ENCODE peak calls at places on chromosomes 12 and 14, in nine cellular contexts. Y, P, W, K, Q, E, D, L and V are unnamed samples.

GRCh38 chr14:99531221-99532096 is 50.2 kb downstream of the CCNK start:
- DNase-seq in Y (no peak), P (no peak), W (peak), K (no peak), Q (no peak), E (no peak), D (peak), L (no peak), V (no peak)

GRCh38 chr14:56208520-56208919 is 90.3 kb downstream of the PELI2 start:
- DNase-seq in Y (no peak), P (no peak), W (no peak), K (no peak), Q (no peak), E (no peak), D (no peak), L (no peak), V (no peak)

GRCh38 chr12:65415826-65416225 is 137.3 kb downstream of the MSRB3 start:
- DNase-seq in Y (no peak), P (no peak), W (no peak), K (no peak), Q (no peak), E (no peak), D (peak), L (no peak), V (no peak)

GRCh38 chr12:14995583-14996425 is 23.0 kb downstream of the PDE6H start:
- DNase-seq in Y (no peak), P (no peak), W (peak), K (no peak), Q (peak), E (no peak), D (no peak), L (no peak), V (peak)

GRCh38 chr12:45730842-45731336 is 1.4 kb downstream of the ARID2 start:
- DNase-seq in Y (peak), P (peak), W (peak), K (no peak), Q (peak), E (no peak), D (peak), L (no peak), V (no peak)

GRCh38 chr12:132523576-132524331 is 33.8 kb downstream of the FBRSL1 start:
- DNase-seq in Y (peak), P (peak), W (peak), K (peak), Q (peak), E (peak), D (peak), L (peak), V (no peak)

GRCh38 chr12:45379261-45379660 is 163.4 kb downstream of the ANO6 start:
- DNase-seq in Y (no peak), P (no peak), W (peak), K (no peak), Q (no peak), E (no peak), D (peak), L (no peak), V (no peak)

GRCh38 chr12:31353730-31354708 is 28.1 kb upstream of the SINHCAF start:
- DNase-seq in Y (no peak), P (no peak), W (no peak), K (no peak), Q (no peak), E (no peak), D (no peak), L (no peak), V (no peak)

GRCh38 chr12:6942331-6942665 is 1.3 kb upstream of the RNU7-1 start:
- DNase-seq in Y (no peak), P (no peak), W (no peak), K (peak), Q (no peak), E (no peak), D (no peak), L (no peak), V (no peak)

GRCh38 chr12:99232324-99232723 is 415.2 kb upstream of the GARIN6 start:
- DNase-seq in Y (no peak), P (no peak), W (no peak), K (no peak), Q (no peak), E (no peak), D (no peak), L (no peak), V (no peak)

DNA sequence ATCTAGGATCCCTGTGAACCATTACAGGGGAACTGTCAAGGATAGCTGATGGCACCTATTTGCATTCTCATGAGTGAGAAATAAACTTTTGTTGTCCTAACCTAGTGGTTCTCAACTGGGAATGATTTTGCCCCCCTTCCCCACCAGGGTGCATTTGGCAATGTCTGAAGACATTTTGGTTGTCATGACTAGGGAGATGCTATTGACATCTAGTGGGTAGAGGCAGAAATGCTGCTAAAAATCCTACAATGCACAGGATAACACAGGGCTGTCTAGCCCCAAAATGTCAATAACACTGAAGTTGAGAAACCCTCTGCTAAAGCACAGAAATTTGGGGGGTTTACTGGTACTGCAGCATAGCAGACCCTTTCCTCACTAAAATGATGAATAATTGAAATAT is 140.9 kb upstream of the SRRM4 start:
- DNase-seq in Y (no peak), P (no peak), W (no peak), K (no peak), Q (no peak), E (no peak), D (no peak), L (no peak), V (no peak)
- TF ChIP-seq CTCF in Y (peak), P (no peak), W (no peak), K (no peak), Q (peak), E (peak), D (no peak), L (no peak), V (no peak)

GRCh38 chr12:17778242-17778641 is 311.8 kb downstream of the RERGL start:
- DNase-seq in Y (no peak), P (no peak), W (no peak), K (no peak), Q (no peak), E (no peak), D (no peak), L (no peak), V (no peak)
- TF ChIP-seq CTCF in Y (no peak), P (no peak), W (no peak), K (no peak), Q (no peak), E (no peak), D (no peak), L (no peak), V (no peak)

GRCh38 chr12:124599074-124599999 is 31.9 kb upstream of the NCOR2 start:
- DNase-seq in Y (no peak), P (no peak), W (peak), K (no peak), Q (no peak), E (no peak), D (peak), L (no peak), V (no peak)
- TF ChIP-seq CTCF in Y (no peak), P (no peak), W (peak), K (no peak), Q (no peak), E (no peak), D (peak), L (no peak), V (no peak)

GRCh38 chr12:96235497-96235826 is 41.3 kb downstream of the ELK3 start:
- DNase-seq in Y (no peak), P (no peak), W (no peak), K (no peak), Q (no peak), E (no peak), D (no peak), L (no peak), V (no peak)

GRCh38 chr12:96236221-96236822 is 42.1 kb downstream of the ELK3 start:
- DNase-seq in Y (no peak), P (peak), W (peak), K (peak), Q (no peak), E (no peak), D (peak), L (no peak), V (no peak)

GRCh38 chr12:96238336-96239031 is 44.3 kb downstream of the ELK3 start:
- DNase-seq in Y (no peak), P (no peak), W (no peak), K (no peak), Q (no peak), E (no peak), D (no peak), L (no peak), V (no peak)

GRCh38 chr12:96237035-96237434 is 42.9 kb downstream of the ELK3 start:
- DNase-seq in Y (no peak), P (no peak), W (no peak), K (no peak), Q (no peak), E (no peak), D (no peak), L (no peak), V (no peak)

GRCh38 chr12:96237465-96238077 is 43.4 kb downstream of the ELK3 start:
- DNase-seq in Y (no peak), P (peak), W (peak), K (peak), Q (no peak), E (no peak), D (peak), L (peak), V (peak)
- TF ChIP-seq CTCF in Y (no peak), P (no peak), W (no peak), K (no peak), Q (no peak), E (no peak), D (no peak), L (no peak), V (no peak)

DNA sequence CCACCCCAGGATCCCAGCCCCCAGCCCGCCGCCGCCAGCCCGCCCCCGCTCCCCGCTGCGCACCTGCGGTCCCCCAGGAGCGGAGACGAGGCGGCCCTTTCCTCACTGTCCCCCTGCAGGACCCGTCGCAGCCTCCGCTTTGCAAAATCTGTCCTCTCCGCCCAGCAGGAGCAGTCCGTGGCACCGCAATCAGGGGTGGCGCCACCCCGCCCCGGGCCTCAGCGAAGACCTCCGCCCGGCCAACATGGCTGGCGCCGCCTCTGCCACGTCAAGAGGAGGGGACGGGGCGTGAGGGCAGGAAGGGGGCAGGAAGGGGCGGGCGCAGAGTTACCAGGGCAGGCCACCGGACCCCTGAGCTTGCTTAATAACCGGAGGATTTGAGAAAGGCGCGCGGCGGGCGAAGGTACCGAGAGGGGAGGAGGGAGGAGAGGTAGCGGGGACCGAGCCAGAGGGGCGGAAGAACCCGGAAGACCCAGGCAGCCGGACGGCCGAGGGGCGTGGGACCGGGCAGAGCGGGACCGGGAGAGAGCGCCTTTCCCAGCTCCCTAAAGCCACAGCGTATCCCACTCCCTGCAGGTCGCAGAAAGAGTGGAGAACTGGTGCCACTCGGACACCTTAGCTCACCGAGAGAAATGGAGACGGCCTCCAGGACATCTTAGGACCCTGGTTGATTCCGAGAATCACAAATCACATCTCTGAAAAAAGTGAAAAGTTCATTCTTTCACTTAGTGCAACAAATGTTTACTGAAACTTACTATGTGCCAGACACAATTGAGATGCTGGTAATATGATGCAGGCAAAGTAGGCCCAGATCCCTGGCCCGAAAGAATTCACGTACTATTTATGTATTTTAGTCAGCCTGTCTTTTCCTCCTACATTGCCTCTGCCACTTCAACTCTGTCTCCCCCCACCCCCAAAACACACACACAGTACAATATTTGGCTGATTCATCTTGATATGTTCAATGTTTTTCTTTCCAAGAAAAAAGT is at the start of gene SEC23A:
- DNase-seq in Y (peak), P (peak), W (peak), K (peak), Q (peak), E (peak), D (peak), L (peak), V (peak)
- TF ChIP-seq CTCF in Y (peak), P (no peak), W (no peak), K (no peak), Q (no peak), E (no peak), D (no peak), L (no peak), V (no peak)

GRCh38 chr12:5497329-5498058 is 65.6 kb downstream of the NTF3 start:
- DNase-seq in Y (no peak), P (no peak), W (no peak), K (no peak), Q (no peak), E (no peak), D (no peak), L (no peak), V (no peak)

GRCh38 chr12:5492562-5492961 is 60.7 kb downstream of the NTF3 start:
- DNase-seq in Y (no peak), P (no peak), W (no peak), K (no peak), Q (no peak), E (no peak), D (no peak), L (no peak), V (no peak)

GRCh38 chr12:5489760-5490432 is 58.0 kb downstream of the NTF3 start:
- DNase-seq in Y (no peak), P (no peak), W (no peak), K (no peak), Q (no peak), E (no peak), D (no peak), L (no peak), V (no peak)

GRCh38 chr12:5494343-5494742 is 62.4 kb downstream of the NTF3 start:
- DNase-seq in Y (no peak), P (no peak), W (no peak), K (no peak), Q (no peak), E (no peak), D (no peak), L (no peak), V (no peak)

GRCh38 chr12:5493018-5493417 is 61.1 kb downstream of the NTF3 start:
- DNase-seq in Y (no peak), P (no peak), W (no peak), K (no peak), Q (no peak), E (no peak), D (no peak), L (no peak), V (no peak)
- TF ChIP-seq CTCF in Y (no peak), P (no peak), W (no peak), K (no peak), Q (no peak), E (peak), D (no peak), L (no peak), V (no peak)

DNA sequence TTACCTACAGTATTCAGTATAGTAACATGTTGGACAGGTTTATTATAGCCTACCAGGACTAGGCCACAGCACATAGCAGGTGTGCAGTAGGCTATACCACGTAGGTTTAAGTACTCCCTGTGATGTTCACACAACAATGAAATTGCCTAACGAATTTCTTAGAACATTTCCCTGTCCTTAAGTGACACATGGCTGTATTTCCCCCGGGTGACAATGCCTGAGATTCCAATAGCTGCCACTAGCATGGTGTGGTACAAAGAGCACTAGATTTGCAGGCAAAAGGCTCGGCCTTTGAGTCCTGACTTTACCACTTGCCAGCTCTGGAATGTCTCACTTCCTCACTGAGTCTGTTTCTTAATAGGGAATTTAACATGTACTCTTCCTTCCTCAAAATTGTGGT is 19.7 kb downstream of the PTPN21 start:
- DNase-seq in Y (no peak), P (no peak), W (no peak), K (no peak), Q (no peak), E (no peak), D (no peak), L (peak), V (no peak)
- TF ChIP-seq CTCF in Y (no peak), P (no peak), W (no peak), K (no peak), Q (no peak), E (no peak), D (no peak), L (peak), V (no peak)